ENCODE peak calls at places on chromosomes 1 and 21, in ten cellular contexts. One of them, this sample, is unnamed.

GRCh38 chr21:23638131-23638530 is 1969.2 kb downstream of the MRPL39 start:
- DNase-seq in transverse colon: no peak
- DNase-seq in psoas muscle: no peak
- DNase-seq in testis: no peak
- DNase-seq in epithelial cell of esophagus: no peak
- DNase-seq in fibroblast of lung: no peak
- DNase-seq in ovary: no peak
- DNase-seq in mammary epithelial cell: no peak
- DNase-seq in Caco-2: no peak
- DNase-seq in OCI-LY7: no peak
- DNase-seq in this sample: no peak

GRCh38 chr1:220370041-220370700 is 97.9 kb upstream of the RAB3GAP2 start:
- DNase-seq in transverse colon: no peak
- DNase-seq in psoas muscle: peak; percentile 78
- DNase-seq in testis: no peak
- DNase-seq in epithelial cell of esophagus: peak; percentile 98
- DNase-seq in fibroblast of lung: peak; percentile 86
- DNase-seq in ovary: no peak
- DNase-seq in mammary epithelial cell: peak; percentile 94
- DNase-seq in Caco-2: no peak
- DNase-seq in OCI-LY7: no peak
- DNase-seq in this sample: no peak

GRCh38 chr1:186880982-186881381 is 52.2 kb downstream of the PLA2G4A start:
- DNase-seq in transverse colon: no peak
- DNase-seq in psoas muscle: no peak
- DNase-seq in testis: no peak
- DNase-seq in epithelial cell of esophagus: no peak
- DNase-seq in fibroblast of lung: no peak
- DNase-seq in ovary: no peak
- DNase-seq in mammary epithelial cell: no peak
- DNase-seq in Caco-2: no peak
- DNase-seq in OCI-LY7: no peak
- DNase-seq in this sample: no peak

GRCh38 chr1:93502561-93502960 is 54.6 kb downstream of the FNBP1L start:
- DNase-seq in transverse colon: no peak
- DNase-seq in psoas muscle: no peak
- DNase-seq in testis: no peak
- DNase-seq in epithelial cell of esophagus: peak; percentile 49
- DNase-seq in fibroblast of lung: no peak
- DNase-seq in ovary: no peak
- DNase-seq in mammary epithelial cell: peak; percentile 39
- DNase-seq in Caco-2: no peak
- DNase-seq in OCI-LY7: no peak
- DNase-seq in this sample: no peak

GRCh38 chr1:145997156-145998023 is 1.0 kb upstream of the TXNIP start:
- DNase-seq in transverse colon: peak; percentile 74
- DNase-seq in psoas muscle: peak; percentile 84
- DNase-seq in testis: peak; percentile 60
- DNase-seq in epithelial cell of esophagus: no peak
- DNase-seq in fibroblast of lung: no peak
- DNase-seq in ovary: peak; percentile 61
- DNase-seq in mammary epithelial cell: no peak
- DNase-seq in Caco-2: no peak
- DNase-seq in OCI-LY7: peak; percentile 75
- DNase-seq in this sample: no peak

GRCh38 chr1:196148367-196148970 is 459.8 kb downstream of the KCNT2 start:
- DNase-seq in transverse colon: no peak
- DNase-seq in psoas muscle: no peak
- DNase-seq in testis: no peak
- DNase-seq in epithelial cell of esophagus: peak; percentile 57
- DNase-seq in fibroblast of lung: peak; percentile 73
- DNase-seq in ovary: no peak
- DNase-seq in mammary epithelial cell: peak; percentile 23
- DNase-seq in Caco-2: peak; percentile 5
- DNase-seq in OCI-LY7: peak; percentile 29
- DNase-seq in this sample: peak; percentile 75

GRCh38 chr1:37556712-37557196 is at the start of gene DNALI1:
- DNase-seq in transverse colon: peak; percentile 82
- DNase-seq in psoas muscle: peak; percentile 92
- DNase-seq in testis: peak; percentile 94
- DNase-seq in epithelial cell of esophagus: peak; percentile 76
- DNase-seq in fibroblast of lung: peak; percentile 92
- DNase-seq in ovary: peak; percentile 96
- DNase-seq in mammary epithelial cell: peak; percentile 69
- DNase-seq in Caco-2: peak; percentile 34
- DNase-seq in OCI-LY7: peak; percentile 24
- DNase-seq in this sample: peak; percentile 93

GRCh38 chr1:169466259-169467230 is 19.2 kb downstream of the SLC19A2 start:
- DNase-seq in transverse colon: peak; percentile 26
- DNase-seq in psoas muscle: no peak
- DNase-seq in testis: no peak
- DNase-seq in epithelial cell of esophagus: peak; percentile 58
- DNase-seq in fibroblast of lung: peak; percentile 71
- DNase-seq in ovary: no peak
- DNase-seq in mammary epithelial cell: peak; percentile 23
- DNase-seq in Caco-2: peak; percentile 56
- DNase-seq in OCI-LY7: peak; percentile 21
- DNase-seq in this sample: peak; percentile 73

GRCh38 chr1:243597383-243597782 is 252.7 kb downstream of the AKT3 start:
- DNase-seq in transverse colon: no peak
- DNase-seq in psoas muscle: no peak
- DNase-seq in testis: no peak
- DNase-seq in epithelial cell of esophagus: no peak
- DNase-seq in fibroblast of lung: no peak
- DNase-seq in ovary: no peak
- DNase-seq in mammary epithelial cell: no peak
- DNase-seq in Caco-2: no peak
- DNase-seq in OCI-LY7: no peak
- DNase-seq in this sample: peak; percentile 21

GRCh38 chr21:21182401-21182800 is 184.2 kb downstream of the NCAM2 start:
- DNase-seq in transverse colon: no peak
- DNase-seq in psoas muscle: no peak
- DNase-seq in testis: no peak
- DNase-seq in epithelial cell of esophagus: no peak
- DNase-seq in fibroblast of lung: no peak
- DNase-seq in ovary: no peak
- DNase-seq in mammary epithelial cell: no peak
- DNase-seq in Caco-2: no peak
- DNase-seq in OCI-LY7: no peak
- DNase-seq in this sample: no peak

GRCh38 chr1:180571060-180571831 is 12.5 kb downstream of the OVAAL start:
- DNase-seq in transverse colon: no peak
- DNase-seq in psoas muscle: no peak
- DNase-seq in testis: no peak
- DNase-seq in epithelial cell of esophagus: peak; percentile 74
- DNase-seq in fibroblast of lung: no peak
- DNase-seq in ovary: no peak
- DNase-seq in mammary epithelial cell: peak; percentile 64
- DNase-seq in Caco-2: no peak
- DNase-seq in OCI-LY7: no peak
- DNase-seq in this sample: no peak

GRCh38 chr21:17269760-17270159 is 243.1 kb upstream of the CXADR start:
- DNase-seq in transverse colon: no peak
- DNase-seq in psoas muscle: no peak
- DNase-seq in testis: no peak
- DNase-seq in epithelial cell of esophagus: no peak
- DNase-seq in fibroblast of lung: no peak
- DNase-seq in ovary: no peak
- DNase-seq in mammary epithelial cell: no peak
- DNase-seq in Caco-2: no peak
- DNase-seq in OCI-LY7: no peak
- DNase-seq in this sample: no peak

GRCh38 chr21:17270234-17270633 is 242.6 kb upstream of the CXADR start:
- DNase-seq in transverse colon: no peak
- DNase-seq in psoas muscle: no peak
- DNase-seq in testis: peak; percentile 74
- DNase-seq in epithelial cell of esophagus: peak; percentile 42
- DNase-seq in fibroblast of lung: peak; percentile 71
- DNase-seq in ovary: peak; percentile 59
- DNase-seq in mammary epithelial cell: peak; percentile 13
- DNase-seq in Caco-2: peak; percentile 12
- DNase-seq in OCI-LY7: peak; percentile 12
- DNase-seq in this sample: peak; percentile 73
- TF ChIP-seq CTCF in transverse colon: peak; percentile 26
- TF ChIP-seq CTCF in psoas muscle: peak; percentile 58
- TF ChIP-seq CTCF in testis: peak; percentile 75
- TF ChIP-seq CTCF in epithelial cell of esophagus: peak; percentile 36
- TF ChIP-seq CTCF in fibroblast of lung: peak; percentile 40
- TF ChIP-seq CTCF in ovary: peak; percentile 27
- TF ChIP-seq CTCF in mammary epithelial cell: peak; percentile 12
- TF ChIP-seq CTCF in Caco-2: peak; percentile 50
- TF ChIP-seq CTCF in OCI-LY7: peak; percentile 70
- TF ChIP-seq CTCF in this sample: peak; percentile 39

GRCh38 chr1:110554871-110555801 is 36.2 kb upstream of the KCNA10 start:
- DNase-seq in transverse colon: peak; percentile 36
- DNase-seq in psoas muscle: peak; percentile 69
- DNase-seq in testis: peak; percentile 65
- DNase-seq in epithelial cell of esophagus: peak; percentile 14
- DNase-seq in fibroblast of lung: peak; percentile 2
- DNase-seq in ovary: peak; percentile 56
- DNase-seq in mammary epithelial cell: no peak
- DNase-seq in Caco-2: no peak
- DNase-seq in OCI-LY7: no peak
- DNase-seq in this sample: peak; percentile 26
- H3K4me3 ChIP-seq in transverse colon: no peak overlapping the region
- H3K4me3 ChIP-seq in psoas muscle: peak overlapping the region; percentile 58
- H3K4me3 ChIP-seq in testis: peak overlapping the region; percentile 38
- H3K4me3 ChIP-seq in epithelial cell of esophagus: no peak overlapping the region
- H3K4me3 ChIP-seq in fibroblast of lung: no peak overlapping the region
- H3K4me3 ChIP-seq in ovary: peak overlapping the region; percentile 0
- H3K4me3 ChIP-seq in mammary epithelial cell: peak overlapping the region; percentile 36
- H3K4me3 ChIP-seq in Caco-2: no peak overlapping the region
- H3K4me3 ChIP-seq in OCI-LY7: no peak overlapping the region
- H3K4me3 ChIP-seq in this sample: no peak overlapping the region

GRCh38 chr1:209985002-209985401 is 47.0 kb downstream of the SYT14 start:
- DNase-seq in transverse colon: no peak
- DNase-seq in psoas muscle: no peak
- DNase-seq in testis: no peak
- DNase-seq in epithelial cell of esophagus: no peak
- DNase-seq in fibroblast of lung: no peak
- DNase-seq in ovary: no peak
- DNase-seq in mammary epithelial cell: no peak
- DNase-seq in Caco-2: no peak
- DNase-seq in OCI-LY7: no peak
- DNase-seq in this sample: no peak

GRCh38 chr1:209988706-209989105 is 50.7 kb downstream of the SYT14 start:
- DNase-seq in transverse colon: no peak
- DNase-seq in psoas muscle: no peak
- DNase-seq in testis: no peak
- DNase-seq in epithelial cell of esophagus: peak; percentile 53
- DNase-seq in fibroblast of lung: no peak
- DNase-seq in ovary: no peak
- DNase-seq in mammary epithelial cell: peak; percentile 67
- DNase-seq in Caco-2: no peak
- DNase-seq in OCI-LY7: no peak
- DNase-seq in this sample: peak; percentile 13

GRCh38 chr1:209993061-209993830 is 55.2 kb downstream of the SYT14 start:
- DNase-seq in transverse colon: no peak
- DNase-seq in psoas muscle: no peak
- DNase-seq in testis: no peak
- DNase-seq in epithelial cell of esophagus: no peak
- DNase-seq in fibroblast of lung: no peak
- DNase-seq in ovary: no peak
- DNase-seq in mammary epithelial cell: no peak
- DNase-seq in Caco-2: no peak
- DNase-seq in OCI-LY7: no peak
- DNase-seq in this sample: no peak

GRCh38 chr1:209983953-209984352 is 45.9 kb downstream of the SYT14 start:
- DNase-seq in transverse colon: no peak
- DNase-seq in psoas muscle: no peak
- DNase-seq in testis: no peak
- DNase-seq in epithelial cell of esophagus: no peak
- DNase-seq in fibroblast of lung: no peak
- DNase-seq in ovary: no peak
- DNase-seq in mammary epithelial cell: no peak
- DNase-seq in Caco-2: no peak
- DNase-seq in OCI-LY7: no peak
- DNase-seq in this sample: no peak

DNA sequence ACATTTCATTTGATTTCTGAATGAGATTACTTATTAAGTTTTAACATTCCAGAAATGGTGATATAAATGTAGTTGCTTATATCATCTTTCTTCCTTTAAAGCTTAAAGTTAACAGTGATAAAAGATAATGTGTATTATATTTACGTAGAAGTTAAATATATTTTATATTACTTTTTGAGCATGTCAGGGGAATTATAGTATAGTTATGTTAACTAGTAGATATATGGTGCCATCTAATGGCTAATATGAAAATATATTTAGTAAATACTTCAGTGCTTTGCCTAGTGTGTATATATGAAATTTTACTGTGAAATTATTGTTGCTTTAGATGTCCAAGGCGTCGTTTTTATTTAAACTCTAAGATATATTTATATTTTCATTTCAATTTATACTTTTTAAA is 51.5 kb downstream of the SYT14 start:
- DNase-seq in transverse colon: no peak
- DNase-seq in psoas muscle: no peak
- DNase-seq in testis: no peak
- DNase-seq in epithelial cell of esophagus: peak; percentile 32
- DNase-seq in fibroblast of lung: peak; percentile 58
- DNase-seq in ovary: no peak
- DNase-seq in mammary epithelial cell: peak; percentile 11
- DNase-seq in Caco-2: no peak
- DNase-seq in OCI-LY7: peak; percentile 3
- DNase-seq in this sample: peak; percentile 54
- TF ChIP-seq CTCF in transverse colon: no peak
- TF ChIP-seq CTCF in psoas muscle: peak; percentile 32
- TF ChIP-seq CTCF in testis: no peak
- TF ChIP-seq CTCF in epithelial cell of esophagus: no peak
- TF ChIP-seq CTCF in fibroblast of lung: peak; percentile 11
- TF ChIP-seq CTCF in ovary: no peak
- TF ChIP-seq CTCF in mammary epithelial cell: peak; percentile 18
- TF ChIP-seq CTCF in Caco-2: peak; percentile 38
- TF ChIP-seq CTCF in OCI-LY7: peak; percentile 61
- TF ChIP-seq CTCF in this sample: peak; percentile 15

DNA sequence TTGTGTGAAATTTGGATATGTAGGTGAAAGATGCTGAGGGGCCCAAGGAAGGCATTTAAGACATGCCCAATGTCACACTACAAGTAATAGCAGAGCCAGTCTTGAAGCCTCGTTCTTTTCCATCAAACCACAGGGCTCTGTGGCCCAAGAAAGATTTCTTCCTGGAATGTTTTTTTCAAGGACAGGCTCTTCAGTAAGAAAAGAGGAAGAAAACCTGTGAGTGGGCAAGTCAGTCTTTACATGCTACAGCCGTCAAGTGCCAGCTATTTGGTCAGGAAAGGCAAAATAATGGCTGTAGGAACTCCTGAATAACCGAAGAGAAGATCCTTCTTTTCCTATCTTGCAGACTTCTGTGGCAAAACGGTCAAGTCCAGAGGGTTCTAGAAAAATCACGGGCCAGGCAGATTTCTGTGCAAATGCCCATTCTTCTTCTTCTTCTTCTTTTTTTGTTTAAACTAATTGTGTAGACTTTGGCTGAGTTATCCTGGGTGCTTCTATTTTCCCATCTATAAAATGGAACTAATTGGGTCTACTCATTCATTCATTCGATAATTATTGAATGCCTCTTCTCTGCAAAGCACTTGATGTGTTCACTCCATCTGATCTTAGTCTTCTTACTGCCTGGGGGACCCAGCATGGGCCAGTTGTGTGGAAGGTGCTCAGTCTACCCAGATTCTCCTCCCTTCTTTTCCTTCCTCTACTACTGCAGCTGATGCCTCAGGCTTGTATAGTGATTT is 1.9 kb upstream of the ID3 start:
- DNase-seq in transverse colon: no peak
- DNase-seq in psoas muscle: no peak
- DNase-seq in testis: no peak
- DNase-seq in epithelial cell of esophagus: no peak
- DNase-seq in fibroblast of lung: no peak
- DNase-seq in ovary: no peak
- DNase-seq in mammary epithelial cell: no peak
- DNase-seq in Caco-2: no peak
- DNase-seq in OCI-LY7: no peak
- DNase-seq in this sample: no peak
- H3K4me3 ChIP-seq in transverse colon: no peak overlapping the region
- H3K4me3 ChIP-seq in psoas muscle: peak overlapping the region; percentile 74
- H3K4me3 ChIP-seq in testis: no peak overlapping the region
- H3K4me3 ChIP-seq in epithelial cell of esophagus: no peak overlapping the region
- H3K4me3 ChIP-seq in fibroblast of lung: no peak overlapping the region
- H3K4me3 ChIP-seq in ovary: no peak overlapping the region
- H3K4me3 ChIP-seq in mammary epithelial cell: no peak overlapping the region
- H3K4me3 ChIP-seq in Caco-2: no peak overlapping the region
- H3K4me3 ChIP-seq in OCI-LY7: peak overlapping the region; percentile 94
- H3K4me3 ChIP-seq in this sample: peak overlapping the region; percentile 26

This sample was measured in fibroblast of pulmonary artery.